ENCODE peak calls at places on chromosomes 16 and 17, in six cellular contexts. T is mesendoderm; Y is B cell; S is NCI-H1048; R is epithelial cell of prostate; K is stimulated activated CD4-positive, alpha-beta T cell treated with anti-CD3 and anti-CD28 coated beads, TNF-alpha, amount 100 ng/mL, for 48 hours. X is an unnamed sample.

GRCh38 chr16:48542966-48543365 is 67.0 kb downstream of the N4BP1 start:
- DNase-seq in T (no peak), Y (no peak), S (no peak), R (no peak), K (no peak), X (no peak)

GRCh38 chr16:72332926-72333325 is 161.0 kb upstream of the PMFBP1 start:
- DNase-seq in T (no peak), Y (no peak), S (no peak), R (no peak), K (no peak), X (no peak)

GRCh38 chr17:40922239-40922638 is 15.2 kb downstream of the KRT23 start:
- DNase-seq in T (peak), Y (no peak), S (no peak), R (peak), K (no peak), X (no peak)

GRCh38 chr16:73060216-73060615 is 12.3 kb upstream of the ZFHX3 start:
- DNase-seq in T (no peak), Y (no peak), S (no peak), R (no peak), K (no peak), X (no peak)

GRCh38 chr17:81448960-81449359 is 53.7 kb downstream of the BAHCC1 start:
- DNase-seq in T (no peak), Y (no peak), S (no peak), R (no peak), K (no peak), X (no peak)

GRCh38 chr16:23678430-23679273 is at the start of gene PLK1:
- DNase-seq in T (peak), Y (peak), S (peak), R (peak), K (peak), X (peak)

GRCh38 chr16:88382491-88383400 is at the start of gene ZNF469:
- DNase-seq in T (no peak), Y (peak), S (no peak), R (no peak), K (no peak), X (no peak)

GRCh38 chr17:8326591-8327583 is 12.8 kb upstream of the ODF4 start:
- DNase-seq in T (peak), Y (peak), S (no peak), R (no peak), K (no peak), X (no peak)

GRCh38 chr17:17376362-17376761 is 73.2 kb downstream of the NT5M start:
- DNase-seq in T (no peak), Y (no peak), S (no peak), R (no peak), K (no peak), X (no peak)

GRCh38 chr17:39939588-39940419 is 12.3 kb downstream of the LRRC3C start:
- DNase-seq in T (no peak), Y (peak), S (no peak), R (no peak), K (no peak), X (no peak)

GRCh38 chr17:4703330-4703691 is 626 bp downstream of the PELP1 start:
- DNase-seq in T (no peak), Y (no peak), S (no peak), R (no peak), K (no peak), X (no peak)

GRCh38 chr16:71900336-71900735 is 5.0 kb downstream of the IST1 start:
- DNase-seq in T (no peak), Y (peak), S (no peak), R (no peak), K (no peak), X (no peak)

GRCh38 chr16:69169607-69170352 is 17.2 kb upstream of the SNTB2 start:
- DNase-seq in T (no peak), Y (no peak), S (no peak), R (no peak), K (no peak), X (no peak)

GRCh38 chr17:75288784-75289121 is 480 bp downstream of the SLC25A19 start:
- DNase-seq in T (peak), Y (peak), S (no peak), R (no peak), K (no peak), X (no peak)

GRCh38 chr17:16442594-16443389 is 27.4 kb downstream of the TRPV2 start:
- DNase-seq in T (peak), Y (no peak), S (no peak), R (no peak), K (no peak), X (peak)

X was measured in iPS DF 19.7.